ENCODE peak calls at places on chromosomes 12 and 14, in seven cellular contexts. One of them, this sample, is unnamed. For H3K4me1, the result is how much of the 10 kb centered on the place peaks cover.

GRCh38 chr14:21880918-21881317 is 207.3 kb upstream of the OR4E1 start:
- DNase-seq in stomach: no peak
- DNase-seq in DND-41: no peak
- DNase-seq in effector memory CD4-positive, alpha-beta T cell: no peak
- DNase-seq in heart left ventricle: no peak
- DNase-seq in Panc1: no peak
- DNase-seq in right atrium auricular region: no peak
- DNase-seq in this sample: no peak

GRCh38 chr14:58805057-58805456 is 167.3 kb downstream of the DACT1 start:
- DNase-seq in Panc1: no peak
- DNase-seq in effector memory CD4-positive, alpha-beta T cell: no peak
- DNase-seq in right atrium auricular region: peak
- DNase-seq in DND-41: no peak
- DNase-seq in heart left ventricle: no peak
- DNase-seq in stomach: no peak
- DNase-seq in this sample: no peak

GRCh38 chr12:26629864-26630263 is 203.1 kb downstream of the ITPR2 start:
- DNase-seq in heart left ventricle: no peak
- DNase-seq in effector memory CD4-positive, alpha-beta T cell: no peak
- DNase-seq in stomach: no peak
- DNase-seq in right atrium auricular region: no peak
- DNase-seq in DND-41: no peak
- DNase-seq in Panc1: no peak
- DNase-seq in this sample: no peak

GRCh38 chr12:104197264-104197663 is 18.3 kb upstream of the TXNRD1 start:
- DNase-seq in right atrium auricular region: no peak
- DNase-seq in effector memory CD4-positive, alpha-beta T cell: no peak
- DNase-seq in DND-41: no peak
- DNase-seq in Panc1: no peak
- DNase-seq in heart left ventricle: no peak
- DNase-seq in stomach: no peak
- DNase-seq in this sample: no peak

GRCh38 chr14:99966912-99967311 is 98.3 kb upstream of the EVL start:
- DNase-seq in DND-41: no peak
- DNase-seq in right atrium auricular region: no peak
- DNase-seq in heart left ventricle: no peak
- DNase-seq in effector memory CD4-positive, alpha-beta T cell: no peak
- DNase-seq in Panc1: no peak
- DNase-seq in stomach: no peak
- DNase-seq in this sample: no peak

GRCh38 chr12:54055522-54055921 is 1.9 kb downstream of the HOXC4 start:
- DNase-seq in DND-41: no peak
- DNase-seq in heart left ventricle: no peak
- DNase-seq in stomach: no peak
- DNase-seq in Panc1: no peak
- DNase-seq in effector memory CD4-positive, alpha-beta T cell: no peak
- DNase-seq in right atrium auricular region: no peak
- DNase-seq in this sample: no peak

GRCh38 chr12:117151195-117152031 is 38.9 kb downstream of the FBXO21 start:
- DNase-seq in Panc1: no peak
- DNase-seq in DND-41: peak
- DNase-seq in stomach: peak
- DNase-seq in heart left ventricle: peak
- DNase-seq in right atrium auricular region: peak
- DNase-seq in effector memory CD4-positive, alpha-beta T cell: no peak
- DNase-seq in this sample: peak

GRCh38 chr12:89379100-89379838 is 27.0 kb upstream of the DUSP6 start:
- DNase-seq in heart left ventricle: no peak
- DNase-seq in effector memory CD4-positive, alpha-beta T cell: no peak
- DNase-seq in DND-41: peak
- DNase-seq in stomach: no peak
- DNase-seq in right atrium auricular region: no peak
- DNase-seq in Panc1: no peak
- DNase-seq in this sample: no peak

GRCh38 chr12:104835317-104835716 is 122.8 kb downstream of the SLC41A2 start:
- DNase-seq in stomach: no peak
- DNase-seq in effector memory CD4-positive, alpha-beta T cell: no peak
- DNase-seq in heart left ventricle: no peak
- DNase-seq in right atrium auricular region: no peak
- DNase-seq in DND-41: no peak
- DNase-seq in Panc1: no peak
- DNase-seq in this sample: no peak

GRCh38 chr12:106632797-106633450 is 50.1 kb downstream of the RFX4 start:
- DNase-seq in stomach: no peak
- DNase-seq in heart left ventricle: no peak
- DNase-seq in Panc1: no peak
- DNase-seq in right atrium auricular region: no peak
- DNase-seq in DND-41: no peak
- DNase-seq in effector memory CD4-positive, alpha-beta T cell: no peak
- DNase-seq in this sample: no peak

GRCh38 chr14:105855893-105856675 is 329.7 kb downstream of the TMEM121 start:
- DNase-seq in effector memory CD4-positive, alpha-beta T cell: no peak
- DNase-seq in stomach: no peak
- DNase-seq in Panc1: no peak
- DNase-seq in right atrium auricular region: peak
- DNase-seq in heart left ventricle: no peak
- DNase-seq in DND-41: peak
- DNase-seq in this sample: no peak

GRCh38 chr12:108783446-108783845 is 52.1 kb upstream of the CORO1C start:
- DNase-seq in effector memory CD4-positive, alpha-beta T cell: no peak
- DNase-seq in stomach: no peak
- DNase-seq in DND-41: no peak
- DNase-seq in Panc1: no peak
- DNase-seq in heart left ventricle: no peak
- DNase-seq in right atrium auricular region: no peak
- DNase-seq in this sample: no peak

GRCh38 chr12:95648990-95649791 is 97.9 kb upstream of the USP44 start:
- DNase-seq in Panc1: no peak
- DNase-seq in heart left ventricle: no peak
- DNase-seq in DND-41: no peak
- DNase-seq in effector memory CD4-positive, alpha-beta T cell: no peak
- DNase-seq in stomach: no peak
- DNase-seq in right atrium auricular region: no peak
- DNase-seq in this sample: no peak

GRCh38 chr12:32197421-32197820 is 90.8 kb downstream of the BICD1 start:
- DNase-seq in right atrium auricular region: no peak
- DNase-seq in heart left ventricle: no peak
- DNase-seq in stomach: no peak
- DNase-seq in effector memory CD4-positive, alpha-beta T cell: no peak
- DNase-seq in Panc1: no peak
- DNase-seq in DND-41: no peak
- DNase-seq in this sample: no peak

DNA sequence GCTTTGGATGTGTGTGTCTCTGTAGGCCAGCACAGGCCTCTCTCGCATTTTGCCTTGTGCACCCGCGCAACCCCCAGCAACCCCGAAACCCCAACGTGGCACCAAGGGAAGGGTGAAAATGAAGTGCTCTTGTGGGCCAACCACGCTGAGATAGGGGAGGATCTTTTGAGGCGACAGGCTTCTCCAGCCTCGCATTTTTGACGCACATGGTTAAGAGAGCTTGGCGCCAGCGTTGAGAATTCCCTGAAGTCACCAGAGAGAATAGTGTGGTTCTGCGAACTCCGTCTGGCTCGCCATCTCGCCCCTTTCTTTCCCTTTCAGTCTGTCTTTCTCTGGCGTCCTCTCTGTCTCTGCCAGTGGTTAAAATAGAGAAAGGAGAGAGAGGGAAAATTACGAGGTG is 1.9 kb upstream of the TBX3 start:
- DNase-seq in stomach: no peak
- DNase-seq in right atrium auricular region: no peak
- DNase-seq in DND-41: no peak
- DNase-seq in Panc1: no peak
- DNase-seq in effector memory CD4-positive, alpha-beta T cell: no peak
- DNase-seq in heart left ventricle: no peak
- DNase-seq in this sample: no peak
- H3K4me1 ChIP-seq in stomach: under half
- H3K4me1 ChIP-seq in right atrium auricular region: under half
- H3K4me1 ChIP-seq in DND-41: under half
- H3K4me1 ChIP-seq in Panc1: under half
- H3K4me1 ChIP-seq in effector memory CD4-positive, alpha-beta T cell: under half
- H3K4me1 ChIP-seq in heart left ventricle: under half
- H3K4me1 ChIP-seq in this sample: under half

GRCh38 chr12:65953621-65954020 is 129.3 kb downstream of the HMGA2 start:
- DNase-seq in right atrium auricular region: no peak
- DNase-seq in effector memory CD4-positive, alpha-beta T cell: no peak
- DNase-seq in heart left ventricle: no peak
- DNase-seq in Panc1: no peak
- DNase-seq in DND-41: no peak
- DNase-seq in stomach: no peak
- DNase-seq in this sample: no peak
- H3K4me1 ChIP-seq in right atrium auricular region: under half
- H3K4me1 ChIP-seq in effector memory CD4-positive, alpha-beta T cell: under half
- H3K4me1 ChIP-seq in heart left ventricle: under half
- H3K4me1 ChIP-seq in Panc1: half or more
- H3K4me1 ChIP-seq in DND-41: under half
- H3K4me1 ChIP-seq in stomach: under half
- H3K4me1 ChIP-seq in this sample: under half

GRCh38 chr12:132861558-132861957 is 25.8 kb downstream of the CHFR start:
- DNase-seq in DND-41: no peak
- DNase-seq in heart left ventricle: no peak
- DNase-seq in effector memory CD4-positive, alpha-beta T cell: no peak
- DNase-seq in Panc1: no peak
- DNase-seq in right atrium auricular region: no peak
- DNase-seq in stomach: no peak
- DNase-seq in this sample: no peak
- H3K4me1 ChIP-seq in DND-41: under half
- H3K4me1 ChIP-seq in heart left ventricle: under half
- H3K4me1 ChIP-seq in effector memory CD4-positive, alpha-beta T cell: under half
- H3K4me1 ChIP-seq in Panc1: under half
- H3K4me1 ChIP-seq in right atrium auricular region: under half
- H3K4me1 ChIP-seq in stomach: under half
- H3K4me1 ChIP-seq in this sample: under half

GRCh38 chr12:56715798-56716197 is 9.3 kb downstream of the NACA start:
- DNase-seq in DND-41: no peak
- DNase-seq in right atrium auricular region: no peak
- DNase-seq in Panc1: no peak
- DNase-seq in effector memory CD4-positive, alpha-beta T cell: no peak
- DNase-seq in heart left ventricle: no peak
- DNase-seq in stomach: no peak
- DNase-seq in this sample: no peak
- H3K4me1 ChIP-seq in DND-41: under half
- H3K4me1 ChIP-seq in right atrium auricular region: half or more
- H3K4me1 ChIP-seq in Panc1: under half
- H3K4me1 ChIP-seq in effector memory CD4-positive, alpha-beta T cell: under half
- H3K4me1 ChIP-seq in heart left ventricle: under half
- H3K4me1 ChIP-seq in stomach: half or more
- H3K4me1 ChIP-seq in this sample: under half

DNA sequence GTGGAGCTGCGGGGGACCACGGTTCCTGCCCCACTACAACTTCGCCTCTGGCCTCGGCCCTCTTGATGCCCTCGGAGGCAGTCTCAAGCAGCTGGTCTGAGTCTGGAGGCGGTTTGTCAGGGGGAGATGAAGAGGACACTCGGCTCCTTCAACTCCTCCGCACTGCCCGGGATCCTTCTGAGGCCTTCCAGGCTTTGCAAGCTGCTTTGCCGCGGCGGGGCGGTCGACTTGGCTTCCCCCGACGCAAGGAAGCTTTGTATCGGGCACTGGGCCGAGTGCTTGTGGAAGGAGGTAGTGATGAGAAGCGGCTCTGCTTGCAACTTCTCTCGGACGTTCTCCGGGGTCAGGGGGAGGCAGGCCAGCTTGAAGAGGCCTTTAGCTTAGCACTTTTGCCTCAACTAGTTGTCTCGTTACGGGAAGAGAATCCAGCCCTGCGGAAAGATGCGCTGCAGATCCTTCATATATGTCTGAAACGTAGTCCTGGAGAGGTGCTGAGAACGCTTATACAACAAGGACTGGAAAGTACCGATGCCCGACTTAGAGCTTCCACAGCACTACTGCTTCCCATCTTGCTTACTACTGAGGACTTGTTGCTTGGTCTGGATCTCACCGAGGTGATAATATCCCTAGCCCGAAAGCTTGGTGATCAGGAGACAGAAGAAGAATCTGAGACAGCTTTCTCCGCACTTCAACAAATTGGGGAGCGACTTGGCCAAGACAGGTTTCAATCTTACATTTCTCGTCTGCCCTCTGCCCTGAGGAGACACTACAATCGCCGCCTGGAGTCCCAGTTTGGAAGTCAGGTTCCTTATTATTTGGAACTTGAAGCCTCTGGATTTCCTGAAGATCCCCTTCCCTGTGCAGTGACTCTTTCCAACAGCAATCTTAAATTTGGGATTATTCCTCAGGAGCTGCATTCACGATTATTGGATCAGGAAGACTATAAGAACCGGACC is 861 bp downstream of the TOGARAM1 start:
- DNase-seq in Panc1: no peak
- DNase-seq in DND-41: no peak
- DNase-seq in right atrium auricular region: peak
- DNase-seq in effector memory CD4-positive, alpha-beta T cell: no peak
- DNase-seq in heart left ventricle: peak
- DNase-seq in stomach: peak
- DNase-seq in this sample: peak
- H3K4me1 ChIP-seq in Panc1: under half
- H3K4me1 ChIP-seq in DND-41: half or more
- H3K4me1 ChIP-seq in right atrium auricular region: half or more
- H3K4me1 ChIP-seq in effector memory CD4-positive, alpha-beta T cell: under half
- H3K4me1 ChIP-seq in heart left ventricle: half or more
- H3K4me1 ChIP-seq in stomach: half or more
- H3K4me1 ChIP-seq in this sample: half or more

This sample was measured in lower lobe of right lung.